ENCODE peak calls at places on chromosomes 6 and 20, in six cellular contexts. U is ovary; A is effector memory CD8-positive, alpha-beta T cell; P is T-helper 9 cell; O is sciatic nerve; R is mesothelial cell of epicardium. M is an unnamed sample.

GRCh38 chr6:108544586-108544985 is 16.1 kb upstream of the FOXO3 start:
- DNase-seq in U (no peak), A (no peak), P (no peak), O (no peak), R (no peak), M (no peak)

GRCh38 chr6:50816115-50816675 is 2.5 kb upstream of the TFAP2B start:
- DNase-seq in U (peak), A (peak), P (peak), O (peak), R (peak), M (peak)

GRCh38 chr6:92122746-92123145 is 1296.6 kb downstream of the EPHA7 start:
- DNase-seq in U (no peak), A (no peak), P (no peak), O (no peak), R (no peak), M (no peak)

GRCh38 chr20:47285189-47285588 is 71.3 kb downstream of the ZMYND8 start:
- DNase-seq in U (no peak), A (no peak), P (no peak), O (no peak), R (no peak), M (no peak)

GRCh38 chr6:110566346-110567125 is 90.1 kb upstream of the SLC22A16 start:
- DNase-seq in U (no peak), A (no peak), P (no peak), O (no peak), R (no peak), M (no peak)

GRCh38 chr6:39797751-39798150 is 5.6 kb downstream of the DAAM2 start:
- DNase-seq in U (no peak), A (no peak), P (no peak), O (no peak), R (no peak), M (no peak)

GRCh38 chr6:39251406-39251805 is 22.1 kb upstream of the KCNK5 start:
- DNase-seq in U (no peak), A (no peak), P (no peak), O (no peak), R (no peak), M (no peak)

GRCh38 chr20:844473-845225 is 11.1 kb downstream of the FAM110A start:
- DNase-seq in U (peak), A (peak), P (peak), O (peak), R (peak), M (peak)

GRCh38 chr20:39395478-39396291 is 433.5 kb downstream of the DHX35 start:
- DNase-seq in U (no peak), A (no peak), P (no peak), O (no peak), R (no peak), M (no peak)

GRCh38 chr6:31356946-31357466 is at the start of gene HLA-B:
- DNase-seq in U (peak), A (peak), P (peak), O (peak), R (no peak), M (peak)

GRCh38 chr20:21110811-21111210 is 4.7 kb upstream of the LINC00237 start:
- DNase-seq in U (no peak), A (no peak), P (no peak), O (no peak), R (no peak), M (no peak)

GRCh38 chr6:86943819-86944407 is 6.6 kb downstream of the HTR1E start:
- DNase-seq in U (no peak), A (no peak), P (no peak), O (no peak), R (no peak), M (no peak)

GRCh38 chr20:17936791-17937687 is 31.6 kb downstream of the SNX5 start:
- DNase-seq in U (peak), A (no peak), P (no peak), O (no peak), R (no peak), M (no peak)

GRCh38 chr20:2300002-2300401 is 4.2 kb downstream of the TGM3 start:
- DNase-seq in U (no peak), A (no peak), P (no peak), O (no peak), R (no peak), M (no peak)

GRCh38 chr6:35362200-35362599 is 19.8 kb downstream of the PPARD start:
- DNase-seq in U (no peak), A (no peak), P (no peak), O (no peak), R (no peak), M (no peak)